ENCODE peak calls at places on chromosomes 5 and 9, in six cellular contexts. D is SK-N-SH, G is HCT116, W is fibroblast of lung, A is IMR-90, J is neural progenitor cell. I is an unnamed sample.

GRCh38 chr5:173570321-173571090 is 45.9 kb downstream of the BOD1 start:
- DNase-seq in D (no peak), G (no peak), W (no peak), A (no peak), J (no peak), I (no peak)

GRCh38 chr9:79829566-79830347 is 258.0 kb downstream of the TLE4 start:
- DNase-seq in D (no peak), G (no peak), W (no peak), A (no peak), J (no peak), I (no peak)

GRCh38 chr5:145697251-145698016 is 137.7 kb downstream of the PRELID2 start:
- DNase-seq in D (peak; percentile 24), G (peak; percentile 40), W (peak; percentile 70), A (peak; percentile 49), J (peak; percentile 47), I (peak; percentile 19)

GRCh38 chr5:17037751-17038150 is 101.7 kb upstream of the MYO10 start:
- DNase-seq in D (no peak), G (no peak), W (no peak), A (peak; percentile 65), J (no peak), I (no peak)

GRCh38 chr9:23822331-23823169 is 3.5 kb downstream of the ELAVL2 start:
- DNase-seq in D (peak; percentile 17), G (no peak), W (no peak), A (no peak), J (peak; percentile 51), I (no peak)

GRCh38 chr5:109310315-109310714 is 99.5 kb downstream of the PJA2 start:
- DNase-seq in D (no peak), G (no peak), W (no peak), A (no peak), J (no peak), I (no peak)

GRCh38 chr9:81268048-81268447 is 421.3 kb downstream of the TLE1 start:
- DNase-seq in D (no peak), G (no peak), W (peak; percentile 81), A (peak; percentile 89), J (no peak), I (no peak)

GRCh38 chr5:128121679-128122078 is 38.1 kb downstream of the SLC12A2 start:
- DNase-seq in D (no peak), G (peak; percentile 3), W (no peak), A (no peak), J (no peak), I (no peak)

GRCh38 chr5:132674671-132675506 is 1.1 kb downstream of the IL4 start:
- DNase-seq in D (no peak), G (peak; percentile 26), W (peak; percentile 95), A (peak; percentile 98), J (no peak), I (peak; percentile 68)

GRCh38 chr5:91937121-91937520 is 554.0 kb upstream of the ARRDC3 start:
- DNase-seq in D (no peak), G (no peak), W (peak; percentile 17), A (no peak), J (no peak), I (no peak)

GRCh38 chr9:650362-650761 is 191.1 kb upstream of the DMRT1 start:
- DNase-seq in D (no peak), G (no peak), W (no peak), A (peak; percentile 22), J (peak; percentile 23), I (no peak)

GRCh38 chr9:86207193-86207592 is 52.3 kb downstream of the C9orf153 start:
- DNase-seq in D (no peak), G (no peak), W (no peak), A (no peak), J (no peak), I (no peak)

GRCh38 chr5:171963416-171963815 is 43.0 kb downstream of the FBXW11 start:
- DNase-seq in D (no peak), G (no peak), W (no peak), A (no peak), J (no peak), I (no peak)

GRCh38 chr9:8241201-8241600 is 441.6 kb upstream of the DMAC1 start:
- DNase-seq in D (no peak), G (no peak), W (no peak), A (no peak), J (no peak), I (no peak)

GRCh38 chr9:25207402-25207801 is 470.8 kb downstream of the TUSC1 start:
- DNase-seq in D (no peak), G (no peak), W (no peak), A (no peak), J (peak; percentile 20), I (no peak)

GRCh38 chr5:34474573-34475021 is 181.5 kb upstream of the RAI14 start:
- DNase-seq in D (peak; percentile 53), G (peak; percentile 38), W (peak; percentile 79), A (peak; percentile 77), J (peak; percentile 60), I (peak; percentile 66)

GRCh38 chr5:80698369-80698768 is 43.6 kb upstream of the DHFR start:
- DNase-seq in D (no peak), G (no peak), W (no peak), A (no peak), J (no peak), I (no peak)

GRCh38 chr5:133440467-133441115 is 171.8 kb downstream of the FSTL4 start:
- DNase-seq in D (no peak), G (no peak), W (no peak), A (no peak), J (no peak), I (no peak)

GRCh38 chr5:155128786-155129512 is 115.4 kb downstream of the KIF4B start:
- DNase-seq in D (no peak), G (no peak), W (no peak), A (no peak), J (no peak), I (no peak)

GRCh38 chr9:121897140-121897539 is 196.0 kb downstream of the TTLL11 start:
- DNase-seq in D (no peak), G (no peak), W (no peak), A (no peak), J (no peak), I (no peak)

GRCh38 chr9:115391166-115391825 is 273.3 kb upstream of the TNC start:
- DNase-seq in D (no peak), G (no peak), W (no peak), A (peak; percentile 28), J (no peak), I (no peak)

GRCh38 chr5:179618923-179619554 is 4.4 kb downstream of the HNRNPH1 start:
- DNase-seq in D (no peak), G (no peak), W (no peak), A (no peak), J (no peak), I (no peak)

GRCh38 chr9:133999866-134000265 is 7.7 kb upstream of the VAV2 start:
- DNase-seq in D (no peak), G (no peak), W (no peak), A (no peak), J (no peak), I (no peak)

GRCh38 chr9:4137234-4137633 is 162.6 kb downstream of the GLIS3 start:
- DNase-seq in D (no peak), G (peak; percentile 85), W (peak; percentile 87), A (peak; percentile 97), J (no peak), I (peak; percentile 51)

GRCh38 chr5:600551-601541 is 11.3 kb upstream of the CEP72 start:
- DNase-seq in D (no peak), G (no peak), W (peak; percentile 6), A (no peak), J (no peak), I (no peak)

GRCh38 chr9:10226996-10227395 is 385.8 kb downstream of the PTPRD start:
- DNase-seq in D (no peak), G (no peak), W (no peak), A (no peak), J (no peak), I (no peak)

DNA sequence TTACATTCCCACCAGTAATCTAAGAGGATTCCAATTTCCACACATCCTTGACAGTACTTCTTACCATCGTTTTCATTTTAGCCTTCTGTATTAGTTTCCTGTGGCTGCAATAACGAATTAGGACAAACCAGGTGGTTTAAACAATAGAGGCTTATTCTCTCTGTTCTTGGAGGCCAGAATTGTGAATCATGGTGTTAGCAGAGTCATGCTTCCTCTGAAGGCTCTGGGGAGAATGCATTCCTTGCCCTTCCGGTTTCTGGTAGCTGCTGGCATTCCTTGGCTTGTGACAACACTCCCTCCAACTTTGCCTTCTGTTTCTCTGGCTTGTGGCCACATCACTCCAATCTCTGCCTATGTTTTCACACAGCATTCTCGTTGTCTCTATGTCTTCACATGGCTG is 23.5 kb downstream of the RIGI start:
- DNase-seq in D (no peak), G (peak; percentile 41), W (peak; percentile 51), A (peak; percentile 79), J (no peak), I (no peak)
- H3K9me3 ChIP-seq in D (no peaks in the 10 kb centered on the region), G (no peaks in the 10 kb centered on the region), W (no peaks in the 10 kb centered on the region), A (no peaks in the 10 kb centered on the region), J (no peaks in the 10 kb centered on the region), I (no peaks in the 10 kb centered on the region)

GRCh38 chr5:74919487-74919886 is 53.3 kb upstream of the FAM169A start:
- DNase-seq in D (peak; percentile 69), G (peak; percentile 47), W (peak; percentile 80), A (peak; percentile 70), J (peak; percentile 61), I (peak; percentile 60)

GRCh38 chr5:74918232-74918669 is 52.1 kb upstream of the FAM169A start:
- DNase-seq in D (no peak), G (no peak), W (no peak), A (no peak), J (no peak), I (no peak)

GRCh38 chr5:74915488-74915887 is 49.3 kb upstream of the FAM169A start:
- DNase-seq in D (no peak), G (no peak), W (no peak), A (no peak), J (no peak), I (no peak)

GRCh38 chr5:74919041-74919440 is 52.9 kb upstream of the FAM169A start:
- DNase-seq in D (no peak), G (no peak), W (no peak), A (no peak), J (no peak), I (no peak)

GRCh38 chr5:74916831-74917710 is 50.9 kb upstream of the FAM169A start:
- DNase-seq in D (no peak), G (no peak), W (no peak), A (peak; percentile 48), J (no peak), I (peak; percentile 73)
- H3K4me2 ChIP-seq in D (no peak overlapping the region), G (no peak overlapping the region), W (no peak overlapping the region), A (no peak overlapping the region), J (no peak overlapping the region), I (no peak overlapping the region)

DNA sequence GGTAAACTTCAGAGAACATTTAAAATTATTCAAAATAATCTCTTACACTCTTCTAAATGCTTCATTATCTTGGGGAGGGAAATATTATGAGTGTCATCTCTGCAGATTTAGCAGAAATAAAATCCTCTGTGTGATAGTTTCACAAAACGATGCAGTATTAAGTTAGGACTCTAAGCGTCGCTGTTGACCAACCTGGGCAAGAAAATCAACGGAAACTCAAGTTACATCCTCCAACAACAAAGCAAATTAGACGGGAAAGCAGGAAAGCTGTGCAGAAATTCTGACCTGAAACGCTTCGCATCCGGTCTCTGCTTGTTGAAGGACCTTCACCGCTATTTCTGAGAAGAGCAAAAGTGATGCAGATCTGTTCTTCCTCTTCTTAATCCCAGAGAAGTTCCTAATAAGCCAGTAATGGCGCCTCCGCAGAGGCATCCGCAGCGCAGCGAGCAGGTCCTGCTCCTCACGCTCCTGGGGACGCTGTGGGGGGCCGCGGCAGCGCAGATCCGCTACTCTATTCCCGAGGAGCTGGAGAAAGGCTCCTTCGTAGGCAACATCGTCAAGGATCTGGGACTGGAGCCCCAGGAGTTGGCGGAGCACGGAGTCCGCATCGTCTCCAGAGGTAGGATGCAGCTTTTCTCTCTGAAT is at the start of gene PCDHGA6:
- DNase-seq in D (no peak), G (no peak), W (peak; percentile 57), A (peak; percentile 58), J (no peak), I (no peak)
- H3K9me3 ChIP-seq in D (no peaks in the 10 kb centered on the region), G (peaks cover 12% of the 10 kb centered on the region), W (peaks cover 2% of the 10 kb centered on the region), A (peaks cover 61% of the 10 kb centered on the region), J (peaks cover 3% of the 10 kb centered on the region), I (no peaks in the 10 kb centered on the region)

GRCh38 chr9:91417602-91418218 is 5.9 kb downstream of the NFIL3 start:
- DNase-seq in D (no peak), G (no peak), W (peak; percentile 52), A (no peak), J (no peak), I (no peak)
- H3K4me2 ChIP-seq in D (no peak overlapping the region), G (no peak overlapping the region), W (no peak overlapping the region), A (peak overlapping the region; percentile 63), J (no peak overlapping the region), I (peak overlapping the region; percentile 74)